ENCODE peak calls at places on chromosome X, in ten cellular contexts. Q is upper lobe of right lung; R is Peyer's patch; F is mammary epithelial cell; X is HCT116; M is fibroblast of lung; K is naive thymus-derived CD4-positive, alpha-beta T cell; Y is body of pancreas; T is neural progenitor cell; I is cardiac muscle cell. O is an unnamed sample. For H3K4me1, the result is how much of the 10 kb centered on the place peaks cover.

GRCh38 chrX:137568741-137569469 is 3.0 kb downstream of the ZIC3 start:
- DNase-seq in F (no peak), T (peak), R (no peak), Y (no peak), Q (no peak), M (no peak), K (no peak), X (no peak), I (no peak), O (no peak)

GRCh38 chrX:123291623-123292022 is 107.5 kb downstream of the GRIA3 start:
- DNase-seq in M (no peak), Y (peak), X (no peak), K (no peak), T (no peak), I (no peak), R (no peak), Q (no peak), F (no peak), O (no peak)

GRCh38 chrX:65407157-65407626 is 127.4 kb downstream of the LAS1L start:
- DNase-seq in F (peak), T (peak), Y (no peak), K (peak), I (no peak), X (no peak), R (no peak), M (no peak), Q (no peak), O (no peak)

GRCh38 chrX:22192419-22193086 is 80.2 kb upstream of the CBLL2 start:
- DNase-seq in F (peak), Q (peak), R (peak), Y (peak), T (peak), I (peak), X (peak), K (peak), M (peak), O (peak)

GRCh38 chrX:68696267-68696666 is 48.8 kb downstream of the STARD8 start:
- DNase-seq in I (no peak), T (no peak), K (no peak), R (no peak), Q (no peak), M (no peak), Y (no peak), F (no peak), X (no peak), O (no peak)

GRCh38 chrX:118420462-118420861 is 74.6 kb downstream of the WDR44 start:
- DNase-seq in Q (no peak), T (no peak), I (peak), M (peak), R (no peak), Y (no peak), F (peak), X (no peak), K (no peak), O (peak)

GRCh38 chrX:50450324-50450723 is 20.3 kb downstream of the DGKK start:
- DNase-seq in F (no peak), I (no peak), Y (no peak), R (no peak), Q (no peak), T (no peak), K (no peak), X (no peak), M (no peak), O (no peak)

GRCh38 chrX:108131471-108131870 is 39.9 kb downstream of the ATG4A start:
- DNase-seq in X (no peak), T (no peak), R (no peak), I (peak), K (no peak), Y (no peak), Q (no peak), F (no peak), M (no peak), O (peak)

GRCh38 chrX:103063918-103064434 is at the start of gene BEX1:
- DNase-seq in X (no peak), Q (peak), Y (peak), M (peak), K (peak), T (peak), R (no peak), I (peak), F (peak), O (no peak)

GRCh38 chrX:69189972-69190371 is 24.7 kb upstream of the PJA1 start:
- DNase-seq in K (no peak), F (no peak), Y (no peak), T (peak), I (peak), X (no peak), Q (no peak), R (no peak), M (peak), O (no peak)

GRCh38 chrX:30215357-30215843 is at the start of gene MAGEB2:
- DNase-seq in M (no peak), F (no peak), I (no peak), K (no peak), T (no peak), X (peak), Q (no peak), Y (no peak), R (no peak), O (no peak)

GRCh38 chrX:78643874-78644273 is 15.3 kb downstream of the RTL3 start:
- DNase-seq in T (no peak), I (no peak), Y (no peak), X (no peak), F (no peak), R (no peak), Q (no peak), K (peak), M (no peak), O (no peak)

GRCh38 chrX:2614911-2615310 is 76.2 kb upstream of the CD99 start:
- DNase-seq in K (no peak), X (no peak), F (peak), I (peak), R (no peak), T (peak), Q (no peak), Y (no peak), M (peak), O (no peak)

GRCh38 chrX:2311483-2311882 is 189.3 kb downstream of the DHRSX start:
- DNase-seq in X (no peak), K (no peak), M (no peak), Q (no peak), Y (no peak), T (peak), F (no peak), I (no peak), R (no peak), O (no peak)

GRCh38 chrX:103722505-103722904 is 11.8 kb downstream of the TMEM31 start:
- DNase-seq in X (no peak), M (peak), Q (no peak), R (no peak), T (no peak), K (no peak), F (peak), Y (peak), I (peak), O (no peak)

GRCh38 chrX:8075606-8076005 is 95.5 kb downstream of the VCX2 start:
- DNase-seq in Q (no peak), R (no peak), K (no peak), T (no peak), Y (no peak), F (no peak), X (no peak), I (no peak), M (no peak), O (no peak)

GRCh38 chrX:40877869-40878268 is 142.5 kb upstream of the MED14 start:
- DNase-seq in I (peak), F (peak), M (peak), Y (no peak), Q (no peak), T (no peak), R (no peak), X (peak), K (peak), O (no peak)

GRCh38 chrX:147920161-147920666 is 8.5 kb downstream of the FMR1 start:
- DNase-seq in Y (no peak), Q (no peak), T (no peak), M (no peak), K (no peak), F (no peak), I (no peak), R (no peak), X (no peak), O (no peak)

GRCh38 chrX:102950908-102951866 is 14.1 kb downstream of the RAB40AL start:
- DNase-seq in F (peak), I (peak), Y (peak), X (peak), T (peak), K (peak), Q (no peak), M (peak), R (peak), O (peak)

GRCh38 chrX:20967725-20968124 is 406.5 kb upstream of the CNKSR2 start:
- DNase-seq in X (no peak), M (no peak), Q (no peak), I (no peak), T (no peak), Y (no peak), F (no peak), R (no peak), K (no peak), O (no peak)

GRCh38 chrX:47643926-47644325 is 6.4 kb downstream of the ELK1 start:
- DNase-seq in F (no peak), Q (no peak), T (peak), Y (no peak), M (peak), X (no peak), I (peak), R (no peak), K (peak), O (no peak)

GRCh38 chrX:105063743-105064142 is 156.8 kb downstream of the TEX13A start:
- DNase-seq in T (peak), K (no peak), Q (no peak), Y (no peak), M (no peak), I (no peak), F (no peak), R (no peak), X (no peak), O (no peak)

GRCh38 chrX:41559662-41560061 is 112.5 kb downstream of the NYX start:
- DNase-seq in R (no peak), M (peak), Y (no peak), Q (no peak), X (no peak), T (no peak), K (peak), F (no peak), I (peak), O (peak)

GRCh38 chrX:2684256-2684655 is 6.8 kb upstream of the CD99 start:
- DNase-seq in F (no peak), T (no peak), X (no peak), M (no peak), K (no peak), I (no peak), R (no peak), Q (no peak), Y (no peak), O (no peak)

GRCh38 chrX:3962511-3963350 is 249.3 kb upstream of the PRKX start:
- DNase-seq in F (peak), X (no peak), Q (no peak), Y (peak), T (peak), R (no peak), K (peak), I (peak), M (peak), O (no peak)

GRCh38 chrX:130176354-130176776 is 4.6 kb downstream of the RAB33A start:
- DNase-seq in Q (no peak), I (no peak), Y (no peak), X (no peak), R (peak), T (no peak), K (no peak), F (no peak), M (no peak), O (no peak)

GRCh38 chrX:70253377-70254062 is 6.5 kb downstream of the P2RY4 start:
- DNase-seq in K (no peak), M (no peak), X (peak), F (peak), Y (no peak), T (no peak), R (no peak), I (no peak), Q (no peak), O (no peak)

GRCh38 chrX:111352424-111352823 is 59.6 kb downstream of the DCX start:
- DNase-seq in I (peak), Y (peak), X (no peak), K (no peak), F (peak), Q (no peak), M (peak), T (no peak), R (no peak), O (no peak)

GRCh38 chrX:108582151-108582550 is 142.5 kb downstream of the COL4A5 start:
- DNase-seq in I (no peak), Q (no peak), T (peak), F (no peak), Y (no peak), M (no peak), X (no peak), K (no peak), R (no peak), O (no peak)

GRCh38 chrX:41095962-41096955 is 11.0 kb downstream of the USP9X start:
- DNase-seq in Y (no peak), F (no peak), R (no peak), I (no peak), K (no peak), Q (no peak), T (peak), X (no peak), M (peak), O (peak)

DNA sequence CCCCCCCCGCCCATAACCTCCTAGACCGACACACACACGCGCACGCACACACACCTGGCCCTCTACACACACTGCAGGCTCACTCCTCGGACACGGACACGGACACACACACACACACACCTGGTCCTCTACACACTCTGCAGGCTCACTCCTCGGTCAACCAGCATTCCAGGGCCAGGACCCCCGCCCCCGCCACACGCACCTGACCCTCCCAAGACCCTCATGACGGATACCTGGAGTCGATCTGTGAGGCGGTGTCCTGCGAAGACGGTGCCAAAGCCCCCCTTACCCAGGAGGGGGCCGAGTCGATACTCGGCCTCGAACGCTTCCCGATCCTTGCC is 551 bp downstream of the PIM2 start:
- DNase-seq in Y (no peak), T (peak), Q (no peak), K (no peak), I (no peak), F (no peak), M (no peak), X (no peak), R (no peak), O (no peak)
- H3K4me1 ChIP-seq in Y (under half), T (under half), Q (under half), K (under half), I (under half), F (under half), M (under half), X (under half), R (under half), O (under half)

GRCh38 chrX:44914532-44915198 is 41.7 kb downstream of the KDM6A start:
- DNase-seq in M (peak), R (no peak), T (no peak), F (no peak), Q (no peak), X (no peak), I (peak), Y (no peak), K (no peak), O (peak)

GRCh38 chrX:44913656-44914531 is 40.9 kb downstream of the KDM6A start:
- DNase-seq in R (no peak), I (no peak), Q (no peak), M (no peak), T (no peak), F (peak), X (no peak), Y (no peak), K (no peak), O (no peak)

GRCh38 chrX:44918722-44919121 is 45.7 kb downstream of the KDM6A start:
- DNase-seq in I (no peak), K (no peak), M (no peak), F (no peak), X (no peak), T (no peak), R (no peak), Q (no peak), Y (no peak), O (no peak)

GRCh38 chrX:44915361-44915868 is 42.4 kb downstream of the KDM6A start:
- DNase-seq in F (no peak), Q (no peak), X (no peak), K (no peak), T (no peak), R (no peak), Y (no peak), M (peak), I (peak), O (no peak)
- H3K4me1 ChIP-seq in F (under half), Q (under half), X (under half), K (under half), T (under half), R (under half), Y (under half), M (under half), I (under half), O (under half)

DNA sequence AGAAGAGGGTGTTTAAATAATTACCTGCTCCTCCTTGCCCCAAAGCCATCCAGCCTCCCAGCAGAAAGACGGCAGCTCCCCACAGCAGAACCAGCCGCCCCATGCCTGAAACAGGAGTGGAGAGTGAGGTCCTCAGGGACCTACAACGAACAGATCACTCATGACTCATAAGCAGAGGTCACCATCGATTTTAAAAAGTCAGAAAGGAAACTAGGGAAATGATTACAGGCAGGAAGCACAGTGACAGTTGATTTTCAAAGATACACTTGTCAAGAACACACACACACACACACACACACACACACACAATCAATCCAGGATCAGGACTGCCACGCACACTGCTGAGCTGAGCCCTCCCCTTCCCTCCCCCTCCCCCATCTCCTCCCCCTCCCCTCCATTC is at the start of gene CRLF2:
- DNase-seq in M (no peak), R (no peak), Q (no peak), F (peak), I (no peak), Y (no peak), X (peak), K (no peak), T (no peak), O (no peak)
- H3K4me1 ChIP-seq in M (under half), R (under half), Q (under half), F (under half), I (under half), Y (under half), X (under half), K (under half), T (under half), O (under half)

GRCh38 chrX:15914486-15914885 is 59.9 kb upstream of the AP1S2 start:
- DNase-seq in X (no peak), K (no peak), R (no peak), T (no peak), F (no peak), Y (no peak), M (no peak), Q (no peak), I (no peak), O (no peak)

GRCh38 chrX:15908891-15909290 is 54.3 kb upstream of the AP1S2 start:
- DNase-seq in R (no peak), Y (no peak), I (peak), F (peak), K (no peak), X (no peak), Q (no peak), T (peak), M (no peak), O (no peak)

GRCh38 chrX:15913161-15913560 is 58.5 kb upstream of the AP1S2 start:
- DNase-seq in I (no peak), Q (no peak), K (no peak), X (no peak), F (no peak), R (no peak), Y (no peak), T (no peak), M (no peak), O (no peak)

GRCh38 chrX:15909605-15910004 is 55.0 kb upstream of the AP1S2 start:
- DNase-seq in M (no peak), F (no peak), T (peak), K (no peak), Y (no peak), Q (no peak), I (no peak), R (no peak), X (no peak), O (no peak)

GRCh38 chrX:15911729-15912550 is 57.3 kb upstream of the AP1S2 start:
- DNase-seq in M (no peak), Y (no peak), Q (no peak), X (no peak), I (peak), K (no peak), T (no peak), F (no peak), R (no peak), O (no peak)
- H3K4me1 ChIP-seq in M (under half), Y (under half), Q (under half), X (under half), I (under half), K (under half), T (under half), F (under half), R (under half), O (under half)

O was measured in SJSA1.